ENCODE peak calls at places on chromosomes 5 and 9, in four cellular contexts. T is glutamatergic neuron, W is HFF-Myc, B is H9. L is an unnamed sample.

GRCh38 chr5:114702111-114702510 is 340.2 kb downstream of the KCNN2 start:
- DNase-seq in T (no peak), W (no peak), B (no peak), L (no peak)

GRCh38 chr5:173612948-173613347 is 3.5 kb downstream of the BOD1 start:
- DNase-seq in T (no peak), W (no peak), B (no peak), L (peak; percentile 28)

GRCh38 chr5:132850066-132850465 is 16.2 kb downstream of the GDF9 start:
- DNase-seq in T (no peak), W (no peak), B (no peak), L (no peak)

GRCh38 chr5:68353624-68354023 is 138.1 kb downstream of the PIK3R1 start:
- DNase-seq in T (no peak), W (no peak), B (no peak), L (no peak)

GRCh38 chr5:33810491-33811120 is 81.2 kb downstream of the ADAMTS12 start:
- DNase-seq in T (no peak), W (no peak), B (no peak), L (no peak)

GRCh38 chr9:135147938-135148337 is 60.5 kb downstream of the OLFM1 start:
- DNase-seq in T (no peak), W (no peak), B (no peak), L (no peak)

GRCh38 chr5:158725223-158725825 is 374.4 kb downstream of the EBF1 start:
- DNase-seq in T (no peak), W (peak; percentile 30), B (no peak), L (no peak)

GRCh38 chr9:17863213-17863883 is 284.5 kb downstream of the SH3GL2 start:
- DNase-seq in T (no peak), W (no peak), B (no peak), L (no peak)

GRCh38 chr9:124840300-124840833 is 12.9 kb upstream of the WDR38 start:
- DNase-seq in T (no peak), W (no peak), B (no peak), L (no peak)
- TF ChIP-seq CTCF in T (peak; percentile 41), W (peak; percentile 29), B (peak; percentile 65), L (peak; percentile 17)

GRCh38 chr5:150122158-150122510 is 33.5 kb downstream of the PDGFRB start:
- DNase-seq in T (no peak), W (no peak), B (peak; percentile 62), L (no peak)
- TF ChIP-seq CTCF in T (no peak), W (peak; percentile 20), B (peak; percentile 68), L (peak; percentile 10)

GRCh38 chr5:81393430-81393782 is 528 bp downstream of the ACOT12 start:
- DNase-seq in T (no peak), W (no peak), B (no peak), L (no peak)
- TF ChIP-seq CTCF in T (no peak), W (peak; percentile 12), B (peak; percentile 30), L (peak; percentile 10)

GRCh38 chr5:92678576-92679105 is 902.4 kb downstream of the NR2F1-AS1 start:
- DNase-seq in T (no peak), W (no peak), B (no peak), L (no peak)
- TF ChIP-seq CTCF in T (no peak), W (peak; percentile 28), B (peak; percentile 52), L (peak; percentile 18)

GRCh38 chr5:146816775-146817387 is 61.7 kb downstream of the PPP2R2B start:
- DNase-seq in T (no peak), W (no peak), B (peak; percentile 42), L (no peak)
- TF ChIP-seq CTCF in T (no peak), W (no peak), B (no peak), L (no peak)

GRCh38 chr5:171481791-171482536 is 62.5 kb downstream of the FGF18 start:
- DNase-seq in T (no peak), W (no peak), B (no peak), L (no peak)

GRCh38 chr5:171479776-171480125 is 60.3 kb downstream of the FGF18 start:
- DNase-seq in T (no peak), W (no peak), B (no peak), L (no peak)

GRCh38 chr5:171485668-171486067 is 66.2 kb downstream of the FGF18 start:
- DNase-seq in T (no peak), W (no peak), B (no peak), L (no peak)

GRCh38 chr5:171483453-171484177 is 64.2 kb downstream of the FGF18 start:
- DNase-seq in T (peak; percentile 37), W (no peak), B (no peak), L (peak; percentile 59)

GRCh38 chr5:171484460-171484899 is 65.0 kb downstream of the FGF18 start:
- DNase-seq in T (no peak), W (no peak), B (no peak), L (no peak)
- TF ChIP-seq CTCF in T (peak; percentile 78), W (peak; percentile 75), B (peak; percentile 85), L (peak; percentile 68)

GRCh38 chr5:137492321-137492720 is 6.8 kb downstream of the SPOCK1 start:
- DNase-seq in T (no peak), W (no peak), B (no peak), L (no peak)

GRCh38 chr5:137488516-137488915 is 10.6 kb downstream of the SPOCK1 start:
- DNase-seq in T (no peak), W (no peak), B (no peak), L (no peak)

GRCh38 chr5:137487600-137487999 is 11.5 kb downstream of the SPOCK1 start:
- DNase-seq in T (no peak), W (no peak), B (no peak), L (no peak)

GRCh38 chr5:137488974-137489373 is 10.2 kb downstream of the SPOCK1 start:
- DNase-seq in T (no peak), W (no peak), B (no peak), L (no peak)

DNA sequence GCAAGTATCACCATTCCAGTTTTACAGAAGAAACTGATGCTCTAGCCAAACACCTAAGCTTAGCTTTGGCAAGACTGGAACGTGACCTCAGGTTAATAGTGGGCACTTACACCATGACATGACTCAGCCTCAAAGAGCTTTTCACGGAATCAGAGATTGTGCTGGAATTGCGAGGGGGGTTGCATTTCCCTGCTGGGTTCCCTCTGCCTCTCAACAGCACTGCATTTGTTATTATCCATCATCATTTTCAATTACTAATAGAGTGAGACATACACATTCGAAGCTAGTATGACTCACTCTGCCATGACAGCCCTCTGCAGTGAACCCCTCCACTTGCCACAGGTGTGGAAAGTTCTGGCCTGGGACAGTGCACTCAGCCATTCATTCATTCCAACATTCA is 8.0 kb downstream of the SPOCK1 start:
- DNase-seq in T (no peak), W (no peak), B (no peak), L (no peak)
- TF ChIP-seq CTCF in T (no peak), W (no peak), B (no peak), L (no peak)

DNA sequence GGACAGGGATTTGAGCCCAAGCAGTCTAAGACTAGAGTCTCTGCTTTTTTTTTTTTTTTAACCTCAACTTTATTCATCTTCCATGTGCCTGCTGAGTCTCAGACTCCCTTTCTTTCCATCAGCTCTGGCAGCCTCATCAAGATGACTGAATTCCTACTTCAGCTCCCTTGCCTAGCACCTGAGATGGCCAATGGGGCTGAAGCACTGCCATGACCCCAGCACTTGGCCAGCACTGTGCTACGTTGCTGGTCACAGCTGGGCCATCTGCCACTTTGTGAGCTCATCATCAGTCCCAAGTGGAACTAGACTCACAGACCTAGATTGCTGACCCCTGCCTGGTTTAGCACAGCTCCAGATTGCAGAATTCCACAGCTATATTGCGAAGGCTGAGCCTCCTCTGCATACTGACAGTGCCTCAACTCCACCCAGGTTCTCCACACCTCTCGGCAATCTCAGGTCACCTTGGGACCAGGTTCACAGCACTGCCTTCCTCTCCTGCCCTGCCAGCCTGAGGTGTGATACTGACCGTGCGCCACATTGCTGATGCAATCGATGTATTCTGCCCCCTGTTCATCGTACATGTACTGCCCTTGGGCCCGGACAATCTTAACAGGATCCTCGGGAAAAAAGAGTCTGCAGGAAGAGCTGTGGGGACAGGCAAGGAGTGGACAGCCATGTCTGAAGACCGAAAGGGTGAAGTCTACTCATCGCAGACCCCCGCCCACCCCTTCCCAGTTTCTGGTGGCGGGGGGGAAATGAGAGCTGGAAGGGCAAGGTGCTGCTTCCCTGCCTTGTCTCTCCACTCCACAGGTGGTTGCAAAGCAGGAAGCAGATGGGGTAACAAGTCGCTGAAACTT is 1.5 kb downstream of the PHYKPL start:
- DNase-seq in T (peak; percentile 63), W (no peak), B (no peak), L (no peak)
- TF ChIP-seq CTCF in T (no peak), W (no peak), B (no peak), L (no peak)

GRCh38 chr9:10026585-10026984 is 586.2 kb downstream of the PTPRD start:
- DNase-seq in T (no peak), W (no peak), B (no peak), L (no peak)
- TF ChIP-seq CTCF in T (no peak), W (no peak), B (peak; percentile 30), L (no peak)

GRCh38 chr5:4659836-4660235 is 480.3 kb upstream of the ADAMTS16 start:
- DNase-seq in T (no peak), W (no peak), B (no peak), L (no peak)
- TF ChIP-seq CTCF in T (no peak), W (no peak), B (no peak), L (no peak)

L was measured in AG09319.